ENCODE peak calls at places on chromosomes 7 and 10, in six cellular contexts. One of them, this sample, is unnamed.

GRCh38 chr10:21243748-21244257 is 281.7 kb downstream of the SKIDA1 start:
- DNase-seq in tibial artery: no peak
- DNase-seq in hepatocyte: no peak
- DNase-seq in body of pancreas: no peak
- DNase-seq in suprapubic skin: no peak
- DNase-seq in sigmoid colon: no peak
- DNase-seq in this sample: no peak

GRCh38 chr10:15455456-15455855 is 84.4 kb upstream of the FAM171A1 start:
- DNase-seq in tibial artery: no peak
- DNase-seq in hepatocyte: no peak
- DNase-seq in body of pancreas: no peak
- DNase-seq in suprapubic skin: no peak
- DNase-seq in sigmoid colon: no peak
- DNase-seq in this sample: no peak

GRCh38 chr7:39741942-39742623 is 118.7 kb downstream of the RALA start:
- DNase-seq in tibial artery: no peak
- DNase-seq in hepatocyte: peak; percentile 58
- DNase-seq in body of pancreas: peak; percentile 29
- DNase-seq in suprapubic skin: no peak
- DNase-seq in sigmoid colon: no peak
- DNase-seq in this sample: no peak

GRCh38 chr10:103912759-103913158 is 5.2 kb downstream of the STN1 start:
- DNase-seq in tibial artery: no peak
- DNase-seq in hepatocyte: no peak
- DNase-seq in body of pancreas: no peak
- DNase-seq in suprapubic skin: no peak
- DNase-seq in sigmoid colon: no peak
- DNase-seq in this sample: no peak

GRCh38 chr7:66190504-66190857 is 14.7 kb upstream of the TPST1 start:
- DNase-seq in tibial artery: no peak
- DNase-seq in hepatocyte: no peak
- DNase-seq in body of pancreas: no peak
- DNase-seq in suprapubic skin: no peak
- DNase-seq in sigmoid colon: no peak
- DNase-seq in this sample: no peak

GRCh38 chr7:104529567-104529966 is 201.2 kb downstream of the LHFPL3 start:
- DNase-seq in tibial artery: no peak
- DNase-seq in hepatocyte: no peak
- DNase-seq in body of pancreas: no peak
- DNase-seq in suprapubic skin: no peak
- DNase-seq in sigmoid colon: no peak
- DNase-seq in this sample: no peak

GRCh38 chr10:95508730-95509129 is 52.4 kb downstream of the SORBS1 start:
- DNase-seq in tibial artery: no peak
- DNase-seq in hepatocyte: peak; percentile 54
- DNase-seq in body of pancreas: no peak
- DNase-seq in suprapubic skin: no peak
- DNase-seq in sigmoid colon: no peak
- DNase-seq in this sample: no peak

GRCh38 chr10:80938920-80939319 is 401.2 kb downstream of the SH2D4B start:
- DNase-seq in tibial artery: no peak
- DNase-seq in hepatocyte: no peak
- DNase-seq in body of pancreas: no peak
- DNase-seq in suprapubic skin: no peak
- DNase-seq in sigmoid colon: no peak
- DNase-seq in this sample: no peak

GRCh38 chr7:5357951-5358350 is 65.7 kb downstream of the TNRC18 start:
- DNase-seq in tibial artery: no peak
- DNase-seq in hepatocyte: no peak
- DNase-seq in body of pancreas: no peak
- DNase-seq in suprapubic skin: no peak
- DNase-seq in sigmoid colon: no peak
- DNase-seq in this sample: no peak

GRCh38 chr7:34091330-34091917 is 186.1 kb downstream of the BMPER start:
- DNase-seq in tibial artery: no peak
- DNase-seq in hepatocyte: peak; percentile 49
- DNase-seq in body of pancreas: peak; percentile 24
- DNase-seq in suprapubic skin: no peak
- DNase-seq in sigmoid colon: no peak
- DNase-seq in this sample: no peak

GRCh38 chr7:45599851-45600706 is 25.9 kb downstream of the ADCY1 start:
- DNase-seq in tibial artery: no peak
- DNase-seq in hepatocyte: no peak
- DNase-seq in body of pancreas: peak; percentile 5
- DNase-seq in suprapubic skin: no peak
- DNase-seq in sigmoid colon: no peak
- DNase-seq in this sample: peak; percentile 30

GRCh38 chr10:31599626-31600504 is 280.8 kb downstream of the ZEB1 start:
- DNase-seq in tibial artery: no peak
- DNase-seq in hepatocyte: no peak
- DNase-seq in body of pancreas: no peak
- DNase-seq in suprapubic skin: no peak
- DNase-seq in sigmoid colon: no peak
- DNase-seq in this sample: no peak

GRCh38 chr7:81170291-81170690 is 251.4 kb upstream of the SEMA3C start:
- DNase-seq in tibial artery: no peak
- DNase-seq in hepatocyte: no peak
- DNase-seq in body of pancreas: no peak
- DNase-seq in suprapubic skin: no peak
- DNase-seq in sigmoid colon: no peak
- DNase-seq in this sample: no peak

GRCh38 chr7:170551-171363 is 21.6 kb upstream of the FAM20C start:
- DNase-seq in tibial artery: no peak
- DNase-seq in hepatocyte: no peak
- DNase-seq in body of pancreas: no peak
- DNase-seq in suprapubic skin: no peak
- DNase-seq in sigmoid colon: peak; percentile 63
- DNase-seq in this sample: peak; percentile 35

GRCh38 chr7:141701489-141702046 is 398 bp downstream of the DENND11 start:
- DNase-seq in tibial artery: peak; percentile 67
- DNase-seq in hepatocyte: peak; percentile 58
- DNase-seq in body of pancreas: peak; percentile 45
- DNase-seq in suprapubic skin: peak; percentile 82
- DNase-seq in sigmoid colon: peak; percentile 70
- DNase-seq in this sample: no peak

GRCh38 chr10:113746188-113746950 is 5.1 kb upstream of the PLEKHS1 start:
- DNase-seq in tibial artery: no peak
- DNase-seq in hepatocyte: peak; percentile 35
- DNase-seq in body of pancreas: no peak
- DNase-seq in suprapubic skin: no peak
- DNase-seq in sigmoid colon: no peak
- DNase-seq in this sample: no peak

GRCh38 chr7:144596953-144597352 is 193.5 kb upstream of the NOBOX start:
- DNase-seq in tibial artery: no peak
- DNase-seq in hepatocyte: no peak
- DNase-seq in body of pancreas: no peak
- DNase-seq in suprapubic skin: no peak
- DNase-seq in sigmoid colon: no peak
- DNase-seq in this sample: no peak

GRCh38 chr10:12712284-12712983 is 289.1 kb downstream of the CCDC3 start:
- DNase-seq in tibial artery: no peak
- DNase-seq in hepatocyte: no peak
- DNase-seq in body of pancreas: no peak
- DNase-seq in suprapubic skin: no peak
- DNase-seq in sigmoid colon: no peak
- DNase-seq in this sample: no peak

GRCh38 chr7:14902589-14902963 is at the start of gene DGKB:
- DNase-seq in tibial artery: no peak
- DNase-seq in hepatocyte: peak; percentile 18
- DNase-seq in body of pancreas: no peak
- DNase-seq in suprapubic skin: no peak
- DNase-seq in sigmoid colon: peak; percentile 82
- DNase-seq in this sample: no peak

GRCh38 chr7:24700446-24701044 is 56.7 kb downstream of the GSDME start:
- DNase-seq in tibial artery: no peak
- DNase-seq in hepatocyte: no peak
- DNase-seq in body of pancreas: no peak
- DNase-seq in suprapubic skin: no peak
- DNase-seq in sigmoid colon: no peak
- DNase-seq in this sample: no peak

GRCh38 chr7:33952824-33953223 is 47.5 kb downstream of the BMPER start:
- DNase-seq in tibial artery: no peak
- DNase-seq in hepatocyte: no peak
- DNase-seq in body of pancreas: no peak
- DNase-seq in suprapubic skin: no peak
- DNase-seq in sigmoid colon: no peak
- DNase-seq in this sample: no peak

GRCh38 chr7:25171516-25171915 is 46.5 kb upstream of the CYCS start:
- DNase-seq in tibial artery: no peak
- DNase-seq in hepatocyte: no peak
- DNase-seq in body of pancreas: no peak
- DNase-seq in suprapubic skin: no peak
- DNase-seq in sigmoid colon: no peak
- DNase-seq in this sample: no peak

GRCh38 chr10:131817866-131818509 is 82.8 kb upstream of the PPP2R2D start:
- DNase-seq in tibial artery: peak; percentile 46
- DNase-seq in hepatocyte: no peak
- DNase-seq in body of pancreas: no peak
- DNase-seq in suprapubic skin: peak; percentile 59
- DNase-seq in sigmoid colon: no peak
- DNase-seq in this sample: no peak

GRCh38 chr7:127347567-127348246 is 44.8 kb downstream of the ZNF800 start:
- DNase-seq in tibial artery: peak; percentile 72
- DNase-seq in hepatocyte: peak; percentile 89
- DNase-seq in body of pancreas: peak; percentile 79
- DNase-seq in suprapubic skin: peak; percentile 78
- DNase-seq in sigmoid colon: peak; percentile 71
- DNase-seq in this sample: no peak
- H3K27ac ChIP-seq in tibial artery: no peak overlapping the region
- H3K27ac ChIP-seq in hepatocyte: no peak overlapping the region
- H3K27ac ChIP-seq in body of pancreas: no peak overlapping the region
- H3K27ac ChIP-seq in suprapubic skin: no peak overlapping the region
- H3K27ac ChIP-seq in sigmoid colon: no peak overlapping the region
- H3K27ac ChIP-seq in this sample: no peak overlapping the region

GRCh38 chr10:124686707-124687376 is 57.3 kb downstream of the FAM53B start:
- DNase-seq in tibial artery: peak; percentile 78
- DNase-seq in hepatocyte: no peak
- DNase-seq in body of pancreas: no peak
- DNase-seq in suprapubic skin: no peak
- DNase-seq in sigmoid colon: peak; percentile 81
- DNase-seq in this sample: no peak
- H3K27ac ChIP-seq in tibial artery: no peak overlapping the region
- H3K27ac ChIP-seq in hepatocyte: no peak overlapping the region
- H3K27ac ChIP-seq in body of pancreas: no peak overlapping the region
- H3K27ac ChIP-seq in suprapubic skin: peak overlapping the region; percentile 11
- H3K27ac ChIP-seq in sigmoid colon: peak overlapping the region; percentile 17
- H3K27ac ChIP-seq in this sample: no peak overlapping the region

GRCh38 chr7:116089293-116089692 is 58.7 kb upstream of the TFEC start:
- DNase-seq in tibial artery: no peak
- DNase-seq in hepatocyte: no peak
- DNase-seq in body of pancreas: no peak
- DNase-seq in suprapubic skin: no peak
- DNase-seq in sigmoid colon: no peak
- DNase-seq in this sample: no peak

GRCh38 chr7:116083791-116084190 is 53.2 kb upstream of the TFEC start:
- DNase-seq in tibial artery: no peak
- DNase-seq in hepatocyte: no peak
- DNase-seq in body of pancreas: no peak
- DNase-seq in suprapubic skin: no peak
- DNase-seq in sigmoid colon: no peak
- DNase-seq in this sample: no peak

GRCh38 chr7:116086547-116086946 is 56.0 kb upstream of the TFEC start:
- DNase-seq in tibial artery: no peak
- DNase-seq in hepatocyte: no peak
- DNase-seq in body of pancreas: no peak
- DNase-seq in suprapubic skin: no peak
- DNase-seq in sigmoid colon: no peak
- DNase-seq in this sample: no peak

GRCh38 chr7:116087291-116087690 is 56.7 kb upstream of the TFEC start:
- DNase-seq in tibial artery: no peak
- DNase-seq in hepatocyte: no peak
- DNase-seq in body of pancreas: no peak
- DNase-seq in suprapubic skin: no peak
- DNase-seq in sigmoid colon: no peak
- DNase-seq in this sample: no peak

GRCh38 chr7:116087984-116088383 is 57.4 kb upstream of the TFEC start:
- DNase-seq in tibial artery: no peak
- DNase-seq in hepatocyte: no peak
- DNase-seq in body of pancreas: no peak
- DNase-seq in suprapubic skin: no peak
- DNase-seq in sigmoid colon: no peak
- DNase-seq in this sample: no peak
- H3K27ac ChIP-seq in tibial artery: no peak overlapping the region
- H3K27ac ChIP-seq in hepatocyte: no peak overlapping the region
- H3K27ac ChIP-seq in body of pancreas: no peak overlapping the region
- H3K27ac ChIP-seq in suprapubic skin: no peak overlapping the region
- H3K27ac ChIP-seq in sigmoid colon: no peak overlapping the region
- H3K27ac ChIP-seq in this sample: no peak overlapping the region

GRCh38 chr10:71525721-71526120 is 129.0 kb downstream of the CDH23 start:
- DNase-seq in tibial artery: no peak
- DNase-seq in hepatocyte: no peak
- DNase-seq in body of pancreas: no peak
- DNase-seq in suprapubic skin: no peak
- DNase-seq in sigmoid colon: no peak
- DNase-seq in this sample: no peak
- H3K27ac ChIP-seq in tibial artery: no peak overlapping the region
- H3K27ac ChIP-seq in hepatocyte: no peak overlapping the region
- H3K27ac ChIP-seq in body of pancreas: no peak overlapping the region
- H3K27ac ChIP-seq in suprapubic skin: no peak overlapping the region
- H3K27ac ChIP-seq in sigmoid colon: no peak overlapping the region
- H3K27ac ChIP-seq in this sample: no peak overlapping the region

GRCh38 chr10:28564905-28565304 is 32.0 kb downstream of the WAC start:
- DNase-seq in tibial artery: no peak
- DNase-seq in hepatocyte: no peak
- DNase-seq in body of pancreas: no peak
- DNase-seq in suprapubic skin: no peak
- DNase-seq in sigmoid colon: no peak
- DNase-seq in this sample: no peak

GRCh38 chr10:28571265-28571664 is 38.3 kb downstream of the WAC start:
- DNase-seq in tibial artery: no peak
- DNase-seq in hepatocyte: no peak
- DNase-seq in body of pancreas: no peak
- DNase-seq in suprapubic skin: no peak
- DNase-seq in sigmoid colon: no peak
- DNase-seq in this sample: no peak

GRCh38 chr10:28569506-28570159 is 36.7 kb downstream of the WAC start:
- DNase-seq in tibial artery: no peak
- DNase-seq in hepatocyte: no peak
- DNase-seq in body of pancreas: no peak
- DNase-seq in suprapubic skin: no peak
- DNase-seq in sigmoid colon: no peak
- DNase-seq in this sample: no peak

GRCh38 chr10:28570598-28570997 is 37.7 kb downstream of the WAC start:
- DNase-seq in tibial artery: no peak
- DNase-seq in hepatocyte: no peak
- DNase-seq in body of pancreas: no peak
- DNase-seq in suprapubic skin: no peak
- DNase-seq in sigmoid colon: no peak
- DNase-seq in this sample: no peak

GRCh38 chr10:28566458-28566857 is 33.5 kb downstream of the WAC start:
- DNase-seq in tibial artery: no peak
- DNase-seq in hepatocyte: no peak
- DNase-seq in body of pancreas: no peak
- DNase-seq in suprapubic skin: no peak
- DNase-seq in sigmoid colon: no peak
- DNase-seq in this sample: no peak
- H3K27ac ChIP-seq in tibial artery: no peak overlapping the region
- H3K27ac ChIP-seq in hepatocyte: no peak overlapping the region
- H3K27ac ChIP-seq in body of pancreas: no peak overlapping the region
- H3K27ac ChIP-seq in suprapubic skin: no peak overlapping the region
- H3K27ac ChIP-seq in sigmoid colon: no peak overlapping the region
- H3K27ac ChIP-seq in this sample: no peak overlapping the region

This sample was measured in RWPE2.